ENCODE peak calls at places on chromosomes 16 and 17, in four cellular contexts. M is K562, L is HL-60, B is GM12878. N is an unnamed sample.

GRCh38 chr17:36068524-36068923 is 4.5 kb downstream of the CCL18 start:
- DNase-seq in M (no peak), L (no peak), B (no peak), N (no peak)

GRCh38 chr16:1538804-1539520 is 5.5 kb downstream of the TMEM204 start:
- DNase-seq in M (no peak), L (no peak), B (no peak), N (no peak)

GRCh38 chr16:79871906-79872305 is 271.4 kb upstream of the MAF start:
- DNase-seq in M (no peak), L (no peak), B (no peak), N (no peak)

GRCh38 chr17:16371742-16372141 is 9.1 kb upstream of the UBB start:
- DNase-seq in M (no peak), L (no peak), B (no peak), N (no peak)

GRCh38 chr16:55701442-55702319 is 45.9 kb downstream of the SLC6A2 start:
- DNase-seq in M (peak; percentile 75), L (peak; percentile 41), B (no peak), N (peak; percentile 51)

GRCh38 chr17:5715478-5715877 is 131.2 kb upstream of the NLRP1 start:
- DNase-seq in M (no peak), L (peak; percentile 38), B (no peak), N (no peak)

GRCh38 chr16:85202631-85203461 is 90.6 kb upstream of the CIBAR2 start:
- DNase-seq in M (no peak), L (no peak), B (no peak), N (no peak)

GRCh38 chr17:71438631-71439146 is 682.1 kb upstream of the SOX9 start:
- DNase-seq in M (no peak), L (no peak), B (no peak), N (no peak)

GRCh38 chr16:24670623-24671454 is 58.6 kb upstream of the TNRC6A start:
- DNase-seq in M (no peak), L (no peak), B (no peak), N (peak; percentile 50)

GRCh38 chr17:68794636-68795503 is 160.3 kb downstream of the ABCA8 start:
- DNase-seq in M (no peak), L (no peak), B (no peak), N (no peak)

GRCh38 chr17:691423-691822 is 23.2 kb downstream of the VPS53 start:
- DNase-seq in M (no peak), L (no peak), B (no peak), N (no peak)

GRCh38 chr17:20852541-20853370 is 190.1 kb downstream of the USP22 start:
- DNase-seq in M (no peak), L (no peak), B (no peak), N (no peak)

GRCh38 chr16:87602005-87602790 is at the start of gene JPH3:
- DNase-seq in M (peak; percentile 73), L (no peak), B (no peak), N (no peak)

GRCh38 chr17:35588196-35588920 is 1.2 kb downstream of the AP2B1 start:
- DNase-seq in M (no peak), L (peak; percentile 25), B (no peak), N (no peak)

GRCh38 chr17:50451943-50452626 is 16.6 kb downstream of the CHAD start:
- DNase-seq in M (no peak), L (no peak), B (peak; percentile 2), N (no peak)

GRCh38 chr16:22262460-22262859 is 34.7 kb upstream of the POLR3E start:
- DNase-seq in M (no peak), L (no peak), B (no peak), N (no peak)

GRCh38 chr17:17528696-17529652 is 32.8 kb upstream of the RASD1 start:
- DNase-seq in M (no peak), L (no peak), B (no peak), N (no peak)

GRCh38 chr17:7501729-7502128 is 17.6 kb downstream of the POLR2A start:
- DNase-seq in M (no peak), L (no peak), B (no peak), N (no peak)

GRCh38 chr16:81940781-81941560 is 70.3 kb downstream of the SDR42E1 start:
- DNase-seq in M (no peak), L (no peak), B (no peak), N (no peak)

GRCh38 chr16:70466812-70467090 is 12.4 kb downstream of the FCSK start:
- DNase-seq in M (no peak), L (no peak), B (no peak), N (no peak)

GRCh38 chr17:77451271-77451893 is 310.6 kb downstream of the SEC14L1 start:
- DNase-seq in M (peak; percentile 83), L (no peak), B (no peak), N (no peak)

GRCh38 chr17:29645516-29646051 is 22.9 kb upstream of the CORO6 start:
- DNase-seq in M (no peak), L (no peak), B (no peak), N (no peak)

GRCh38 chr17:10772425-10773380 is 31.2 kb downstream of the TMEM238L start:
- DNase-seq in M (peak; percentile 46), L (peak; percentile 7), B (no peak), N (peak; percentile 23)

GRCh38 chr17:42659079-42659931 is at the start of gene TUBG2:
- DNase-seq in M (no peak), L (no peak), B (no peak), N (peak; percentile 81)

GRCh38 chr16:3920206-3920605 is 39.7 kb upstream of the CREBBP start:
- DNase-seq in M (no peak), L (no peak), B (no peak), N (no peak)

GRCh38 chr17:29210879-29211278 is 30.7 kb upstream of the MYO18A start:
- DNase-seq in M (no peak), L (no peak), B (no peak), N (no peak)

GRCh38 chr17:32944248-32945020 is 16.5 kb downstream of the TMEM98 start:
- DNase-seq in M (no peak), L (no peak), B (no peak), N (no peak)

GRCh38 chr17:49621420-49621819 is 45.7 kb downstream of the NXPH3 start:
- DNase-seq in M (no peak), L (no peak), B (no peak), N (no peak)

GRCh38 chr16:47375423-47375822 is 85.4 kb downstream of the ITFG1 start:
- DNase-seq in M (no peak), L (no peak), B (no peak), N (no peak)

GRCh38 chr17:72976971-72977767 is 115.3 kb downstream of the SLC39A11 start:
- DNase-seq in M (peak; percentile 46), L (peak; percentile 12), B (peak; percentile 38), N (no peak)

GRCh38 chr17:73800893-73801292 is 156.6 kb upstream of the SDK2 start:
- DNase-seq in M (no peak), L (no peak), B (no peak), N (no peak)

GRCh38 chr17:76688165-76688622 is 22.6 kb downstream of the MXRA7 start:
- DNase-seq in M (no peak), L (no peak), B (no peak), N (no peak)

GRCh38 chr16:47045459-47045858 is 72.0 kb upstream of the DNAJA2 start:
- DNase-seq in M (no peak), L (no peak), B (no peak), N (no peak)

GRCh38 chr17:76697702-76698465 is 12.9 kb downstream of the MXRA7 start:
- DNase-seq in M (peak; percentile 72), L (no peak), B (no peak), N (no peak)

GRCh38 chr16:83817022-83817421 is 9.2 kb downstream of the HSBP1 start:
- DNase-seq in M (no peak), L (no peak), B (no peak), N (no peak)

GRCh38 chr16:77788196-77789084 is at the start of gene VAT1L:
- DNase-seq in M (no peak), L (peak; percentile 15), B (no peak), N (peak; percentile 29)

GRCh38 chr17:47745037-47745380 is 12.0 kb downstream of the TBX21 start:
- DNase-seq in M (peak; percentile 54), L (no peak), B (no peak), N (no peak)

GRCh38 chr17:47741793-47742145 is 8.7 kb downstream of the TBX21 start:
- DNase-seq in M (no peak), L (no peak), B (no peak), N (no peak)

GRCh38 chr17:47741109-47741792 is 8.2 kb downstream of the TBX21 start:
- DNase-seq in M (peak; percentile 6), L (no peak), B (no peak), N (no peak)

GRCh38 chr17:47744168-47745036 is 11.4 kb downstream of the TBX21 start:
- DNase-seq in M (peak; percentile 7), L (no peak), B (no peak), N (no peak)

GRCh38 chr17:47742319-47743181 is 9.5 kb downstream of the TBX21 start:
- DNase-seq in M (peak; percentile 80), L (no peak), B (no peak), N (no peak)
- TF ChIP-seq SPI1 in M (no peak), L (no peak), B (no peak), N (no peak)

GRCh38 chr17:44374306-44375195 is 10.9 kb upstream of the FAM171A2 start:
- DNase-seq in M (peak; percentile 79), L (no peak), B (no peak), N (no peak)
- TF ChIP-seq SPI1 in M (no peak), L (no peak), B (no peak), N (no peak)

DNA sequence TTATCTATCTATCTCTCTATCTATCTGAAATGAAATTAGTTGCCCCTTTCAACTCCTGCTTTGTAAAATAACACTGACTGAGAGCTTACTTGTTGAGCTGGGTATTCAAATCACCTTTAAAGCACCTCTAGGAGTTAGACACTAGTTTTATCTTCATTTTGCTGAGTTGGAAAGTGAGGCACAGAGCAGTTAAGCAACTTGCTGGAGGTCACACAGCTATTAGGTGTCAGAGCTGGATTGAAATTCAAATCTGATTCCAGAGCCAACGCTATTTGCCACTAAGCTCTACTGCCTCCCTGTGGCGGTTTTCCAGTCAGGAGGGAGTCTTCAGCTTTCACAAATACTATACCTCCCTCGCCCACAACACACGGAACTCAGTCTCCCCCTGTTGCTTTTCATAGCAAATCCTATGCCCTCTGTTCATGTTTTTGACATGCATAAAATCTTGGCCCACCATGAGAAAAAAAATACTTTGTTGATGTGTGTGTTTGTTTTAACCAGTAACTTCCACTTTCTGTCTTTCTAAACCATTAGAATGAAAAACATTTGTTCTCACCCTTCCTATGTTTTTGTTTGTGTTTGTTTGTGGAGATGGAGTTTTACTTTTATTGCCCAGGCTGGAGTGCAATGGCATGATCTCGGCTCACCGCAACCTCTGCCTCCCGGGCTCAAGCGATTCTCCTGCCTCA is 74.8 kb upstream of the SMURF2 start:
- DNase-seq in M (no peak), L (no peak), B (no peak), N (no peak)
- TF ChIP-seq SPI1 in M (no peak), L (no peak), B (no peak), N (no peak)

GRCh38 chr17:79400989-79401703 is 209.7 kb downstream of the RBFOX3 start:
- DNase-seq in M (peak; percentile 94), L (peak; percentile 27), B (no peak), N (peak; percentile 89)
- TF ChIP-seq SPI1 in M (no peak), L (no peak), B (no peak), N (no peak)

GRCh38 chr17:39996789-39997188 is 16.2 kb downstream of the PSMD3 start:
- DNase-seq in M (peak; percentile 53), L (no peak), B (no peak), N (no peak)
- TF ChIP-seq SPI1 in M (no peak), L (no peak), B (no peak), N (no peak)

N was measured in GM12891.